ENCODE peak calls at places on chromosomes 12 and 14, in five cellular contexts. G, N, C, Q and R are unnamed samples.

GRCh38 chr12:46377678-46378077 is 5.1 kb upstream of the SLC38A2 start:
- DNase-seq in G (no peak), N (no peak), C (no peak), Q (no peak), R (no peak)

GRCh38 chr14:81826080-81826479 is 292.4 kb upstream of the SEL1L start:
- DNase-seq in G (no peak), N (no peak), C (no peak), Q (no peak), R (no peak)

GRCh38 chr14:68645371-68645770 is 147.5 kb downstream of the ZFP36L1 start:
- DNase-seq in G (no peak), N (no peak), C (no peak), Q (no peak), R (no peak)

GRCh38 chr12:14410841-14411569 is 45.5 kb downstream of the ATF7IP start:
- DNase-seq in G (no peak), N (no peak), C (no peak), Q (no peak), R (no peak)

GRCh38 chr12:54993181-54993835 is 8.7 kb upstream of the TESPA1 start:
- DNase-seq in G (peak; percentile 35), N (no peak), C (peak; percentile 42), Q (peak; percentile 26), R (peak; percentile 20)

GRCh38 chr12:43216490-43216889 is 335.5 kb downstream of the ADAMTS20 start:
- DNase-seq in G (no peak), N (no peak), C (no peak), Q (no peak), R (no peak)

GRCh38 chr14:88871429-88871828 is 47.0 kb downstream of the TTC8 start:
- DNase-seq in G (no peak), N (no peak), C (no peak), Q (no peak), R (no peak)

GRCh38 chr14:103281496-103282231 is 52.4 kb upstream of the EIF5 start:
- DNase-seq in G (no peak), N (no peak), C (no peak), Q (no peak), R (peak; percentile 86)

GRCh38 chr14:71235865-71236264 is 328.6 kb downstream of the PCNX1 start:
- DNase-seq in G (no peak), N (peak; percentile 6), C (peak; percentile 40), Q (no peak), R (no peak)

GRCh38 chr12:16618256-16618655 is 12.3 kb upstream of the LMO3 start:
- DNase-seq in G (no peak), N (no peak), C (no peak), Q (no peak), R (no peak)

GRCh38 chr12:54460317-54460935 is 13.0 kb downstream of the GTSF1 start:
- DNase-seq in G (no peak), N (no peak), C (no peak), Q (no peak), R (no peak)

GRCh38 chr12:93381183-93381975 is 3.7 kb downstream of the NUDT4 start:
- DNase-seq in G (no peak), N (no peak), C (no peak), Q (no peak), R (no peak)

GRCh38 chr12:67002711-67003110 is 266.4 kb upstream of the CAND1 start:
- DNase-seq in G (no peak), N (no peak), C (no peak), Q (no peak), R (no peak)

GRCh38 chr14:31950760-31951637 is 126.1 kb upstream of the ARHGAP5 start:
- DNase-seq in G (no peak), N (no peak), C (no peak), Q (no peak), R (no peak)

GRCh38 chr12:113867258-113867657 is 98.9 kb downstream of the RBM19 start:
- DNase-seq in G (no peak), N (no peak), C (no peak), Q (no peak), R (peak; percentile 74)

GRCh38 chr12:42524716-42525115 is 64.8 kb downstream of the PRICKLE1 start:
- DNase-seq in G (no peak), N (no peak), C (no peak), Q (no peak), R (no peak)

GRCh38 chr14:72946491-72946890 is 20.2 kb downstream of the DCAF4 start:
- DNase-seq in G (no peak), N (no peak), C (no peak), Q (no peak), R (no peak)

GRCh38 chr12:3033538-3033865 is 43.7 kb upstream of the TSPAN9 start:
- DNase-seq in G (no peak), N (no peak), C (no peak), Q (no peak), R (no peak)

GRCh38 chr14:89544636-89545301 is 127.7 kb upstream of the FOXN3 start:
- DNase-seq in G (no peak), N (no peak), C (no peak), Q (no peak), R (no peak)

GRCh38 chr14:70020350-70021170 is 141.3 kb downstream of the SMOC1 start:
- DNase-seq in G (no peak), N (peak; percentile 4), C (peak; percentile 28), Q (no peak), R (no peak)

GRCh38 chr12:51953925-51954324 is 2.4 kb downstream of the ACVR1B start:
- DNase-seq in G (no peak), N (no peak), C (no peak), Q (no peak), R (no peak)

GRCh38 chr12:62724947-62725447 is 210.0 kb downstream of the PPM1H start:
- DNase-seq in G (no peak), N (no peak), C (no peak), Q (no peak), R (peak; percentile 34)

GRCh38 chr14:59585891-59586554 is 9.4 kb upstream of the CCDC175 start:
- DNase-seq in G (no peak), N (no peak), C (no peak), Q (no peak), R (no peak)

GRCh38 chr12:44627767-44628166 is 248.3 kb downstream of the NELL2 start:
- DNase-seq in G (no peak), N (no peak), C (no peak), Q (no peak), R (no peak)

GRCh38 chr12:55899035-55899434 is 28.7 kb downstream of the PYM1 start:
- DNase-seq in G (no peak), N (no peak), C (no peak), Q (no peak), R (no peak)

GRCh38 chr14:74349757-74350156 is 1.5 kb downstream of the VRTN start:
- DNase-seq in G (no peak), N (no peak), C (no peak), Q (no peak), R (no peak)

GRCh38 chr12:28955491-28955890 is 193.6 kb upstream of the FAR2 start:
- DNase-seq in G (no peak), N (no peak), C (no peak), Q (no peak), R (no peak)